ENCODE peak calls at places on chromosomes 5 and 9, in six cellular contexts. S, D, W, Q, T and I are unnamed samples.

GRCh38 chr5:141001854-141002666 is 35.8 kb downstream of the PCDHAC2 start:
- DNase-seq in S (peak), W (no peak), T (no peak), D (peak), Q (peak), I (no peak)

GRCh38 chr9:36959681-36960574 is 74.1 kb downstream of the PAX5 start:
- DNase-seq in W (no peak), T (no peak), D (no peak), S (no peak), Q (no peak), I (no peak)

GRCh38 chr5:50593681-50594080 is 72.8 kb upstream of the PARP8 start:
- DNase-seq in Q (no peak), S (no peak), W (no peak), D (no peak), T (peak), I (no peak)

GRCh38 chr9:33416996-33417395 is 14.6 kb upstream of the AQP7 start:
- DNase-seq in T (peak), D (no peak), S (peak), Q (no peak), W (no peak), I (peak)

GRCh38 chr5:120151181-120151580 is 312.9 kb upstream of the PRR16 start:
- DNase-seq in Q (no peak), D (no peak), T (no peak), S (peak), W (no peak), I (no peak)

GRCh38 chr5:79255786-79256557 is 20.0 kb downstream of the JMY start:
- DNase-seq in Q (peak), W (no peak), T (no peak), D (peak), S (peak), I (no peak)

GRCh38 chr5:6732634-6733410 is 19.6 kb downstream of the TENT4A start:
- DNase-seq in W (peak), S (no peak), Q (no peak), T (no peak), D (peak), I (no peak)

GRCh38 chr9:86700601-86701000 is 246.7 kb downstream of the GAS1 start:
- DNase-seq in T (no peak), S (no peak), Q (no peak), W (no peak), D (no peak), I (no peak)

GRCh38 chr9:130526193-130526853 is 53.1 kb upstream of the FUBP3 start:
- DNase-seq in W (no peak), T (no peak), S (no peak), D (no peak), Q (no peak), I (no peak)

GRCh38 chr5:174189638-174190037 is 144.1 kb downstream of the NSG2 start:
- DNase-seq in D (no peak), T (no peak), Q (peak), W (no peak), S (peak), I (no peak)

GRCh38 chr5:44446399-44446798 is 57.2 kb upstream of the FGF10 start:
- DNase-seq in D (no peak), Q (no peak), S (no peak), W (no peak), T (no peak), I (no peak)

GRCh38 chr5:137306903-137307302 is 192.2 kb downstream of the SPOCK1 start:
- DNase-seq in D (no peak), W (no peak), S (no peak), Q (no peak), T (no peak), I (no peak)

GRCh38 chr5:56829137-56829536 is 13.8 kb downstream of the MAP3K1 start:
- DNase-seq in S (peak), D (no peak), T (peak), Q (no peak), W (no peak), I (peak)